ENCODE peak calls at places on chromosomes 3 and 15, in four cellular contexts. G is right atrium auricular region, B is ovary, T is B cell. A is an unnamed sample.

GRCh38 chr3:147421184-147421912 is 12.2 kb downstream of the ZIC1 start:
- DNase-seq in G (no peak), T (no peak), B (no peak), A (no peak)

GRCh38 chr15:74011610-74012009 is 17.1 kb downstream of the PML start:
- DNase-seq in G (peak; percentile 71), B (peak; percentile 59), T (no peak), A (no peak)

GRCh38 chr3:56864090-56864489 is 62.3 kb upstream of the ARHGEF3 start:
- DNase-seq in T (no peak), B (no peak), G (no peak), A (no peak)

GRCh38 chr3:16738451-16738850 is 133.2 kb upstream of the DAZL start:
- DNase-seq in B (no peak), T (no peak), G (no peak), A (no peak)

GRCh38 chr15:75358771-75359536 is 9.5 kb downstream of the MAN2C1 start:
- DNase-seq in B (no peak), T (no peak), G (no peak), A (no peak)

GRCh38 chr15:63634154-63634553 is 37.0 kb downstream of the FBXL22 start:
- DNase-seq in T (no peak), B (no peak), G (no peak), A (no peak)

GRCh38 chr3:133905376-133905775 is 9.7 kb upstream of the RAB6B start:
- DNase-seq in T (no peak), B (no peak), G (no peak), A (no peak)

GRCh38 chr3:120450261-120450913 is 405 bp downstream of the FSTL1 start:
- DNase-seq in G (no peak), T (peak; percentile 8), B (peak; percentile 56), A (peak; percentile 32)

GRCh38 chr3:99624536-99625236 is 13.7 kb upstream of the COL8A1 start:
- DNase-seq in T (no peak), G (no peak), B (no peak), A (no peak)

GRCh38 chr3:99625237-99625622 is 13.2 kb upstream of the COL8A1 start:
- DNase-seq in G (no peak), T (no peak), B (no peak), A (no peak)

GRCh38 chr3:99626415-99626788 is 12.0 kb upstream of the COL8A1 start:
- DNase-seq in T (no peak), G (no peak), B (no peak), A (no peak)

GRCh38 chr3:99625643-99626414 is 12.6 kb upstream of the COL8A1 start:
- DNase-seq in G (no peak), T (no peak), B (no peak), A (no peak)

GRCh38 chr3:99627062-99627826 is 11.2 kb upstream of the COL8A1 start:
- DNase-seq in B (no peak), G (no peak), T (no peak), A (no peak)
- TF ChIP-seq CTCF in B (no peak), G (no peak), T (no peak), A (peak; percentile 23)

GRCh38 chr3:172885704-172886103 is 135.2 kb downstream of the ECT2 start:
- DNase-seq in T (no peak), B (no peak), G (no peak), A (no peak)
- TF ChIP-seq CTCF in T (no peak), B (no peak), G (no peak), A (no peak)

DNA sequence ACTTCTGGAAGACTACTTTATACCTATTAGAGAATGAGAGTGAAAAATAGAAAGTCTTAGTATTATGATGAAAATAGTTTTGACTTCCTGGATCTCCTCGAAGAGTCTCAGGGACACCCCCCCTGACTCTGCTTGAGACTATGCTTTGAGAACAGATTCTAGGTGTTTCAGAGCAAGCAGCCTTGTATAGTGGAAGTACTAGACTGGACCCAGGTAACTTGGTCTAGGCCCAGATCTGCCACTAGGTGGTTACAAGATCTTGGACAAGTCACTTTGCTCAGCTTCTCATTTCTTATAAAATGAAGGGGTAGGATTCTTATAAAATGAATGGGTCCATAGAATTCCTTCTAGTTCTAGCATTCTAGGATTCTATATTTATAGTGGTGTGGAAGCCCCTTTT is 9.1 kb downstream of the ABHD5 start:
- DNase-seq in T (peak; percentile 21), G (no peak), B (no peak), A (no peak)
- TF ChIP-seq CTCF in T (peak; percentile 42), G (no peak), B (no peak), A (peak; percentile 45)

GRCh38 chr3:18982920-18983319 is 165.4 kb upstream of the KCNH8 start:
- DNase-seq in G (no peak), T (no peak), B (no peak), A (no peak)

GRCh38 chr3:18987862-18988447 is 160.4 kb upstream of the KCNH8 start:
- DNase-seq in B (no peak), T (no peak), G (no peak), A (no peak)

GRCh38 chr3:18987070-18987469 is 161.2 kb upstream of the KCNH8 start:
- DNase-seq in T (no peak), B (no peak), G (no peak), A (no peak)

GRCh38 chr3:18989237-18989812 is 159.0 kb upstream of the KCNH8 start:
- DNase-seq in G (no peak), T (no peak), B (no peak), A (no peak)

GRCh38 chr3:18988619-18989229 is 159.6 kb upstream of the KCNH8 start:
- DNase-seq in T (peak; percentile 9), G (no peak), B (no peak), A (no peak)
- TF ChIP-seq CTCF in T (peak; percentile 36), G (no peak), B (no peak), A (peak; percentile 88)

GRCh38 chr3:71710906-71711494 is 14.2 kb downstream of the EIF4E3 start:
- DNase-seq in T (peak; percentile 46), G (no peak), B (no peak), A (no peak)
- TF ChIP-seq CTCF in T (peak; percentile 77), G (peak; percentile 48), B (peak; percentile 67), A (peak; percentile 78)

DNA sequence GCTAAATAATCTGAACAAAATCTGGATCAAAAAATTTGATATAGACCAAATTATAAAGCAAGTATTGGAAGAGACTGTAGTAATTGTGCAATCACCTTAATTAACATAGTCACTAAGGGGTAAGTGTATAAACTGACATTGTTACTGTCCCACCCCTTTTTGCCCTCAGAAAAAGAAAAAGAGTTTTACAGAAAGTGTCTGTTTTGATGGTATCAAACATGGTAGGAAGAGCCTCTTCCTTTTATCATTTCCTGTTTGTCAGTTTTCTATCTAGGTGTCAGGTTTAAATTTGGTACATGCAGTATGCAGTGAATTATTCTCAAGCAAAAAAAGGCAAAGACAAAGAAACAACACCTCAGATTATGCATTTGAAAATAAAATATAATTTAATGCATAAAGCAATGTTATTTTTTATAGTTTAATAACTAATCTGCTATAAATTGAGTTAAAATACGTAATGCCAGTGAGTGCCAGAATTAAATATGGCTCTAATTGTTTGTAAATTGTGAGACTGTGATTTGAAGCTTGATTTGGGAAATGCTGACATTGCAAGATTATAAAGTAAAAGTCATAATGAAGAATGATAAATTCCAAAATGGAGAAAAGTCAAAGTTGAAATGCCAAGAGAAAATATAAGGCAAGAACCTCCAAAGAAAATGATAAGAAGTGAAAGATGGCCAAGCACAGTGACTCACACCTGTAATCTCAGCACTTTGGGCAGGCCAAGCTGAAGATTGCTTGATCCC is 30.3 kb upstream of the CMC1 start:
- DNase-seq in T (no peak), G (no peak), B (no peak), A (no peak)
- TF ChIP-seq CTCF in T (no peak), G (no peak), B (no peak), A (no peak)

GRCh38 chr3:156554842-156555687 is at the start of gene SSR3:
- DNase-seq in G (peak; percentile 100), B (peak; percentile 99), T (peak; percentile 99), A (peak; percentile 94)
- TF ChIP-seq CTCF in G (no peak), B (peak; percentile 74), T (no peak), A (no peak)